ENCODE peak calls at places on chromosomes 7 and 10, in ten cellular contexts. B is heart left ventricle, X is uterus, S is tibial nerve, I is adrenal gland, M is heart right ventricle, P is lung, A is tibial artery, F is fibroblast of lung, H is left ventricle myocardium inferior. K is an unnamed sample.
A peak's percentile ranks its signal among the peaks of the same experiment; 100 is the strongest.

GRCh38 chr7:87339373-87339897 is 6.0 kb upstream of the CROT start:
- DNase-seq in F (no peak), M (no peak), X (no peak), P (no peak), I (no peak), H (no peak), B (no peak), S (no peak), A (no peak), K (no peak)

GRCh38 chr10:59346321-59346720 is 16.0 kb downstream of the FAM13C start:
- DNase-seq in M (no peak), H (no peak), A (no peak), B (no peak), P (no peak), F (no peak), S (no peak), X (no peak), I (no peak), K (no peak)

GRCh38 chr10:78045237-78045636 is 11.6 kb downstream of the RPS24 start:
- DNase-seq in P (no peak), X (no peak), B (no peak), S (no peak), F (no peak), A (no peak), M (no peak), H (no peak), I (no peak), K (no peak)

GRCh38 chr7:101564778-101565211 is 64.3 kb downstream of the MYL10 start:
- DNase-seq in F (no peak), B (no peak), S (no peak), M (no peak), P (no peak), X (no peak), I (peak; percentile 23), H (no peak), A (peak; percentile 50), K (no peak)

GRCh38 chr10:71753091-71753959 is 20.0 kb downstream of the VSIR start:
- DNase-seq in F (no peak), B (peak; percentile 72), X (peak; percentile 40), A (no peak), I (peak; percentile 49), P (peak; percentile 70), H (no peak), M (peak; percentile 70), S (no peak), K (no peak)

GRCh38 chr10:68506406-68506805 is 20.9 kb downstream of the SLC25A16 start:
- DNase-seq in I (no peak), B (no peak), X (no peak), F (no peak), A (no peak), S (no peak), P (no peak), M (no peak), H (no peak), K (no peak)

GRCh38 chr10:99975942-99976809 is 33.6 kb downstream of the DNMBP start:
- DNase-seq in M (peak; percentile 25), P (no peak), A (no peak), F (peak; percentile 59), H (no peak), S (no peak), X (peak; percentile 47), B (no peak), I (no peak), K (no peak)

GRCh38 chr7:136336932-136337331 is 359.8 kb upstream of the MTPN start:
- DNase-seq in I (no peak), B (no peak), P (no peak), S (no peak), F (no peak), H (no peak), M (no peak), A (no peak), X (no peak), K (no peak)

GRCh38 chr10:128710795-128711183 is 584.6 kb upstream of the MKI67 start:
- DNase-seq in P (no peak), X (no peak), F (no peak), A (no peak), I (no peak), M (no peak), B (no peak), H (no peak), S (no peak), K (no peak)

GRCh38 chr10:121478590-121478989 is 119.7 kb downstream of the FGFR2 start:
- DNase-seq in A (no peak), X (no peak), B (no peak), S (no peak), M (no peak), I (no peak), P (no peak), F (no peak), H (no peak), K (no peak)

GRCh38 chr7:13021566-13021965 is 334.1 kb downstream of the ARL4A start:
- DNase-seq in S (no peak), M (no peak), I (no peak), A (no peak), F (peak; percentile 39), X (no peak), H (no peak), B (no peak), P (no peak), K (no peak)

GRCh38 chr7:23338439-23338838 is 39.3 kb downstream of the MALSU1 start:
- DNase-seq in P (no peak), S (no peak), H (no peak), M (no peak), F (no peak), B (no peak), I (no peak), A (no peak), X (no peak), K (no peak)

GRCh38 chr7:18354686-18355085 is 140.9 kb upstream of the HDAC9 start:
- DNase-seq in X (no peak), A (no peak), F (peak; percentile 63), M (no peak), P (no peak), I (no peak), S (no peak), B (no peak), H (no peak), K (no peak)

GRCh38 chr7:44581907-44582603 is at the start of gene TMED4:
- DNase-seq in H (peak; percentile 100), P (peak; percentile 99), S (peak; percentile 99), F (peak; percentile 96), B (peak; percentile 100), X (peak; percentile 100), A (peak; percentile 100), I (peak; percentile 100), M (peak; percentile 99), K (peak; percentile 100)

GRCh38 chr7:8785081-8785480 is 351.7 kb downstream of the NXPH1 start:
- DNase-seq in M (no peak), S (no peak), F (no peak), A (no peak), H (no peak), B (no peak), X (no peak), I (no peak), P (no peak), K (no peak)

GRCh38 chr7:42720871-42721835 is 190.7 kb downstream of the C7orf25 start:
- DNase-seq in A (no peak), S (no peak), F (peak; percentile 7), X (no peak), M (no peak), I (no peak), B (no peak), P (no peak), H (no peak), K (no peak)

GRCh38 chr7:72447465-72448204 is 35.5 kb upstream of the CALN1 start:
- DNase-seq in X (no peak), P (no peak), M (no peak), H (no peak), B (no peak), I (no peak), A (no peak), S (no peak), F (no peak), K (no peak)
- H3K27ac ChIP-seq in X (no peak overlapping the region), P (no peak overlapping the region), M (no peak overlapping the region), H (no peak overlapping the region), B (no peak overlapping the region), I (no peak overlapping the region), A (no peak overlapping the region), S (no peak overlapping the region), F (no peak overlapping the region), K (no peak overlapping the region)

GRCh38 chr7:27377988-27378387 is 135.4 kb downstream of the EVX1 start:
- DNase-seq in A (no peak), S (no peak), I (no peak), H (no peak), F (no peak), B (no peak), M (no peak), P (no peak), X (no peak), K (no peak)
- TF ChIP-seq CTCF in A (no peak), S (no peak), I (no peak), H (no peak), F (no peak), B (no peak), M (no peak), P (no peak), X (no peak), K (no peak)

DNA sequence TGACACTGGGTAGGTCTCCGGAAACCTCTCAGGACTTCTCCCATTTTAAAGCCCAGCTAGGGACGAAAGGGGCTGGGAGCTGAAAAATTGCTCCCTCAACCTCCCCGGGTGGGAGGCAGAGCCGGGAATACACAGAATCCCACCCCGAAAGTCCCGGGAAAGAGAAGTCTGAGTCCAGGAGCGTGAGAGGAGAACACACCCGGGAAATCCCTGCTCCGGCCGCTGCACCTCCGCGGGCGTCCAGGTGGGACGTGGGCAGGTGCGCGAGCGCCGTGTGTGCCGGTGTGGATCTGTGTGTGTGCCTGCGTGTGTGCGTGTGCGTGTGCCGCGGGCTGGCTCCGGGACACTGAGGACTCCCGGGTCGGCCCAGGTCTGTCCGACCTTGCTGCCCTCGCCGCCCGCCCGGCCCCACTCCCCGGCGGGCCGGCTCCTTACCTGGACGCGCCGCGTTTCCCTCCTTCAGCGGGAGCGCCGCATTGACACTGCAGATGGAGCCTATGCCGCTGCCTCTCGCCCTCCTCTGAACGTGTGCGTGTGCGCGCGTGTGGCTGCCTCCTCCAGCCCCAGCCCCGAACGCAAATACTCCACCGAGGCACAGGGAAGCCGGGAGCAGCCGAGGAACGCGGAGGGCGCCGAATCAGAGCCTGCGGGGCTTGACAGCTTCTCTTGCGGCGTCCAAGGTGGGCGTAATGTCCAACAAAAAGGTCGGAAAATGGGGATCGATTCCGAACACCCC is at the start of gene PLXNA4:
- DNase-seq in M (no peak), B (no peak), H (no peak), F (peak; percentile 26), P (no peak), I (no peak), S (no peak), A (no peak), X (no peak), K (no peak)
- H3K27me3 ChIP-seq in M (no peaks in the 10 kb centered on the region), B (peaks cover 10% of the 10 kb centered on the region), H (peaks cover 67% of the 10 kb centered on the region), F (peaks cover 7% of the 10 kb centered on the region), P (peaks cover 4% of the 10 kb centered on the region), I (peaks cover 46% of the 10 kb centered on the region), S (peaks cover 3% of the 10 kb centered on the region), A (peaks cover 37% of the 10 kb centered on the region), X (no peaks in the 10 kb centered on the region), K (peaks cover 80% of the 10 kb centered on the region)

DNA sequence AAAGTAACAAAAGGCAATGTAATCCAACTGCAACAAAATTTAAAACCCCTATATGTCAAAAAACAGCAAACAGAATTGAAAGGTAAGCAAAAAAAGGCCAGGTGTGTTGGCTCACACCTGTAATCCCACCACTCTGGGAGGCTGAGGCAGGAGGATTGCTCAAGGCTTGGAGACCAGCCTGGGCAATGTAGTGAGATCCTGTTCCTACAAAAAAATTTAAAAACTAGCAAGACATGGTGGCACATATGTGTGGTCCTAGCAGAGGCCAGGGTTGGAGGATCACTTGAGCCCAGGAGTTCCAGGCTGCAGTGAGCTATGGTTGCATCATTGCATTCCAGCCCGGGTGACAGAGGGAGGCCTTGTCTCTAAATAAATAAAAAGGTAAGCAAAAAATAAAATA is 212.1 kb upstream of the KLF14 start:
- DNase-seq in F (no peak), H (no peak), B (no peak), A (no peak), I (no peak), P (no peak), X (no peak), S (no peak), M (no peak), K (no peak)
- H3K27ac ChIP-seq in F (peak overlapping the region; percentile 91), H (no peak overlapping the region), B (no peak overlapping the region), A (no peak overlapping the region), I (peak overlapping the region; percentile 31), P (no peak overlapping the region), X (peak overlapping the region; percentile 94), S (peak overlapping the region; percentile 32), M (no peak overlapping the region), K (peak overlapping the region; percentile 67)